ENCODE peak calls at places on chromosomes 11 and 22, in nine cellular contexts. J is CD4-positive, CD25-positive, alpha-beta regulatory T cell; O is transverse colon; Z is cardiac muscle cell; R is A549; B is tibial artery; F is HCT116; K is naive thymus-derived CD4-positive, alpha-beta T cell; L is small intestine. M is an unnamed sample.

GRCh38 chr11:132718711-132719641 is 813.3 kb downstream of the OPCML start:
- DNase-seq in J (peak; percentile 36), O (peak; percentile 27), Z (no peak), R (no peak), B (no peak), F (no peak), K (no peak), L (peak; percentile 63), M (no peak)

GRCh38 chr11:76313913-76314740 is 66.8 kb downstream of the THAP12 start:
- DNase-seq in J (no peak), O (no peak), Z (no peak), R (no peak), B (no peak), F (no peak), K (no peak), L (no peak), M (no peak)

GRCh38 chr11:118247041-118247440 is 5.1 kb downstream of the MPZL3 start:
- DNase-seq in J (no peak), O (no peak), Z (no peak), R (no peak), B (no peak), F (no peak), K (no peak), L (no peak), M (no peak)

GRCh38 chr22:30989473-30989872 is 20.4 kb downstream of the TUG1 start:
- DNase-seq in J (no peak), O (no peak), Z (no peak), R (no peak), B (no peak), F (no peak), K (no peak), L (no peak), M (no peak)

GRCh38 chr11:58781345-58781744 is 49.6 kb upstream of the GLYAT start:
- DNase-seq in J (no peak), O (no peak), Z (no peak), R (no peak), B (no peak), F (no peak), K (no peak), L (no peak), M (no peak)

GRCh38 chr11:118915941-118916841 is 9.5 kb downstream of the BCL9L start:
- DNase-seq in J (no peak), O (no peak), Z (no peak), R (no peak), B (no peak), F (no peak), K (no peak), L (no peak), M (no peak)

GRCh38 chr11:115247404-115247803 is 256.8 kb downstream of the CADM1 start:
- DNase-seq in J (no peak), O (no peak), Z (no peak), R (no peak), B (no peak), F (no peak), K (no peak), L (no peak), M (no peak)

GRCh38 chr11:133065847-133066485 is 466.3 kb downstream of the OPCML start:
- DNase-seq in J (no peak), O (no peak), Z (no peak), R (no peak), B (no peak), F (no peak), K (no peak), L (no peak), M (no peak)

GRCh38 chr11:120146413-120147093 is 8.6 kb upstream of the TRIM29 start:
- DNase-seq in J (no peak), O (no peak), Z (no peak), R (no peak), B (no peak), F (no peak), K (no peak), L (no peak), M (no peak)

GRCh38 chr22:23763579-23764331 is 965 bp downstream of the C22orf15 start:
- DNase-seq in J (peak; percentile 55), O (no peak), Z (peak; percentile 44), R (no peak), B (no peak), F (no peak), K (no peak), L (no peak), M (no peak)

GRCh38 chr11:114270531-114271270 is 25.5 kb upstream of the NNMT start:
- DNase-seq in J (no peak), O (no peak), Z (no peak), R (no peak), B (no peak), F (no peak), K (no peak), L (no peak), M (no peak)

GRCh38 chr22:49350441-49351121 is 477.1 kb downstream of the BRD1 start:
- DNase-seq in J (no peak), O (peak; percentile 2), Z (no peak), R (no peak), B (no peak), F (no peak), K (no peak), L (no peak), M (no peak)

GRCh38 chr22:46854125-46854870 is 91.8 kb downstream of the TBC1D22A start:
- DNase-seq in J (no peak), O (peak; percentile 32), Z (no peak), R (no peak), B (peak; percentile 63), F (no peak), K (no peak), L (peak; percentile 76), M (no peak)

GRCh38 chr11:33585564-33585963 is 115.1 kb downstream of the C11orf91 start:
- DNase-seq in J (no peak), O (no peak), Z (no peak), R (no peak), B (no peak), F (no peak), K (no peak), L (no peak), M (no peak)
- H3K27ac ChIP-seq in J (no peak overlapping the region), O (no peak overlapping the region), Z (no peak overlapping the region), R (no peak overlapping the region), B (no peak overlapping the region), F (no peak overlapping the region), K (no peak overlapping the region), L (no peak overlapping the region), M (no peak overlapping the region)

DNA sequence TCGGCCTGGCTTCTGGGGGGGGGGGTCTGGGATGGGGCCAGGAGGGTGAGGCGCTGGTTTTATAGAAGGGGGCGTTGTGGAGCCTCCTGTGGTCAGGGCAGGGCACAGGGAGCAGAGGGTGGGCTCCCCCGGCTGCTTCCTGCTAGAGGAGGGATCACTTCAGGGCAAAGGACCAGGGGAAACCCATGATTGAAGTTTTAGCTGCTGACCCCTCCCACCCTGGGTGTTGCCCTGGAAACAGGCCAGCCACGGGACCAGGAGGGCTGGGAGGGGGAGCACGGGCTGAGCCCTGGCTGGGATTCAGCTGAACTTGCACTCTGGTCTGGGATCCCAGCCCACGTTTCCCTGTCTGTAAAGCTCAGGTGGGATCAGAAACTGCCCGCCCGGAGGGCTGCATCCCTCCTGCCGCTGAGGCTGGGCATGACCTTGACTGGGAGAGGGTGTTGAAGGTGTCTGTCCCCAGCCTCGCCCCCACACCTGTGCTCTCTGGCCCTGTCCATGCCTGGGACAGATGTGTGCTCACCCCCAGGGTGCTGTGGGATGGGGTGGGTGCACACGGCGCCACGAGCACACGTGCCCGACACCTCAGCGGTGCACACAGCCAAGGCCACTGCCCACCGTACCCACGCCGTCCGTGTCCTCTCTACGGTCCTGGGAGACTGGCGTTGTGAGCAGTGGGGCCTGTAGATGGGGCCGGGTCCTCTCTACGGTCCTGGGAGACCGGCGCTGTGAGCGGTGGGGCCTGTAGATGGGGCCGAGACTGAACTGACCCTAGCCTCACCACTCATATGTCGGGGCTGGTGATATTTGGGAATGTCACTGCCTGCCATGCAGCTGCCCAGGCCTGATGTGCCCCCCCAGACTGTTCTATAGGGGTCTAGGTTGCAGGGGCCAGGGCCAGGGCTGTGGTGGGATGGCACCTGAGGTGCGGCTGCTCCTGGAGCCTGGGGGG is 2.3 kb downstream of the TSPAN4 start:
- DNase-seq in J (no peak), O (peak; percentile 79), Z (peak; percentile 55), R (peak; percentile 83), B (peak; percentile 96), F (no peak), K (no peak), L (no peak), M (no peak)
- H3K4me1 ChIP-seq in J (peaks cover 49% of the 10 kb centered on the region), O (peaks cover 30% of the 10 kb centered on the region), Z (peaks cover 34% of the 10 kb centered on the region), R (peaks cover 55% of the 10 kb centered on the region), B (peaks cover 81% of the 10 kb centered on the region), F (peaks cover 53% of the 10 kb centered on the region), K (peaks cover 26% of the 10 kb centered on the region), L (peaks cover 4% of the 10 kb centered on the region), M (peaks cover 72% of the 10 kb centered on the region)

DNA sequence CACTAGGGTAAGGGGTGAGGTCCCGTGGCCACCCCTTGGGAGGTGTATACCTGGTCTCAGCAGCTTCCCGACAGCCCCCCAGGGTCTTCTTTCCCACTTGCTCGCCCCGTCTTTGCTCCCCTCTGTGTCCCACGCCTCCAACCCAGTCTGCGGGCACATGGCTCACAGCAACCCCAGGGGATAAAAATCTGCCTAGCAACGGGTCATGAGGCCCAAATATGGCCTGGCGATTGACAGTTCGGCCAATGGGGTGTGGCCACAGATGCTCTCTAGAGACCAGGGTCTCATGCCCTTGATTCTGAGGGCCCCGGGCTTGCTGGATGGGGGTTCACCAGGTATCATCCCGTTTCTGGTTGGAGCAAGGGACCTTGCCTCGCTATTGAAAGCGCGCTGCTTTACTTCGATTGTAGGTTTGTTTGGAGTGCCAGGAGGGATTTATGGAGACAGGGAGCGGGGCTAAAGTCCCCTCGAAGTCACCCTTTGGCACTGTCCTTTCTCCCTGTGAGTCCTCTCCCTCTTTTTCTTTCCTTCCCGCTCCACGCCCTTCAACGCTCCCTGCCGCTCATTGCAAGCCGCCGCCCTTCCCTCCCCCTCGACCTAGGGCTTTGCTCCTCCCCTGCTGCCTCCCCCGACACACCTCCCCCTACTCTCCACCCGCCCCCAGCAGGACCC is 41.4 kb downstream of the AHNAK start:
- DNase-seq in J (no peak), O (peak; percentile 78), Z (peak; percentile 53), R (no peak), B (peak; percentile 35), F (no peak), K (no peak), L (peak; percentile 94), M (no peak)
- H3K27ac ChIP-seq in J (no peak overlapping the region), O (peak overlapping the region; percentile 84), Z (no peak overlapping the region), R (peak overlapping the region; percentile 36), B (peak overlapping the region; percentile 34), F (no peak overlapping the region), K (no peak overlapping the region), L (peak overlapping the region; percentile 39), M (peak overlapping the region; percentile 94)

DNA sequence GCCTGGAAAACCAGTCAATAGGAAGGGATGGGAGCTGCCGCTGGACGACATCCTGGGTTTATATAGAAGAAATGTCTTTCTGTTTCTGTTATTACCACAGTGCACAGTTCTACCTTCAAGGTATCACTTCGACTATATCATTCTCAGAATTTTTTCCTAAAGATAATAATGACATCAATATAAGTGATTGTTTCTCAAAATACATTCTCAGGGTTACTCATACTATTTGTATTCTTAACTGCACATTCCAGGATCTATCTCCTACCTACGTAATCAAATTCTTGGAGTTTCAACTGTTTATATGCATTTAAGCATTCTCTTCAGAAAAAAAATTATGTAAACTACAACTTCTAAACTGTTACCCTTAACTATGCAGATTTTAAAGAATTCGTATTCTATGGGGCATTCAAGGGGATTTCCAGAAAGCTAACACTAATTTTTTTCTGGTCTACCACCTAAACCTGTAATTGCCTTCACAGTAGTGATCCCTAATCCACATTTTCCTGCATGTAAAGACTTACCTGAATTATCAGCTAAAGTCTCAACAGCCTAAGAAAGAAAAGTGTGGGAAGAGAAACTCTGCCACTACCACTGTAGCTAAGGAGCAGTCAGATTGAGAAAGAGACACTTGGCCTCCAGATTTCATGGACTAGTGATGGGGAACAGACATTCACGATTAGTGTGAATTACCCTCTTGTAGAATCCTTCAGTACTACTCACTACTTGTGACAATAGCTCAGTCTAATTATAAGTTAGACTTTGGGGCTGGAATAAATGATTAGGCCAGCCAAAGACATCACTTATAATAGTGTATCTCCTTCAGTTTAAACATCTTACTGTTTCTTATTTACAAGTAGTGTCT is at the start of gene OR51B5:
- DNase-seq in J (no peak), O (no peak), Z (no peak), R (no peak), B (no peak), F (no peak), K (no peak), L (no peak), M (no peak)
- H3K4me1 ChIP-seq in J (no peaks in the 10 kb centered on the region), O (no peaks in the 10 kb centered on the region), Z (no peaks in the 10 kb centered on the region), R (no peaks in the 10 kb centered on the region), B (no peaks in the 10 kb centered on the region), F (no peaks in the 10 kb centered on the region), K (no peaks in the 10 kb centered on the region), L (no peaks in the 10 kb centered on the region), M (no peaks in the 10 kb centered on the region)